ENCODE peak calls at places on chromosomes 7 and 10, in nine cellular contexts. B is SK-MEL-5; F is stimulated activated CD4-positive, alpha-beta T cell treated with anti-CD3 and anti-CD28 coated beads, Interleukin-2, amount 100 ng/mL, for 24 hours; Y is sciatic nerve; L is lower lobe of right lung; H is anterior cingulate cortex; S is LHCN-M2; E is CD4-positive, alpha-beta T cell; W is SW480. D is an unnamed sample.

GRCh38 chr7:138666385-138666784 is 34.8 kb downstream of the SVOPL start:
- DNase-seq in B (no peak), F (no peak), Y (no peak), L (no peak), H (no peak), S (no peak), E (no peak), W (no peak), D (no peak)

GRCh38 chr10:49620841-49621378 is 7.1 kb downstream of the CHAT start:
- DNase-seq in B (no peak), F (no peak), Y (peak), L (no peak), H (no peak), S (no peak), E (no peak), W (no peak), D (peak)

GRCh38 chr7:101330011-101330484 is 8.4 kb upstream of the IFT22 start:
- DNase-seq in B (peak), F (no peak), Y (no peak), L (no peak), H (no peak), S (no peak), E (no peak), W (no peak), D (no peak)

GRCh38 chr7:11343136-11343535 is 369.5 kb downstream of the PHF14 start:
- DNase-seq in B (no peak), F (no peak), Y (no peak), L (no peak), H (no peak), S (no peak), E (no peak), W (no peak), D (no peak)

GRCh38 chr7:102841290-102841689 is 71.5 kb upstream of the LRRC17 start:
- DNase-seq in B (no peak), F (no peak), Y (no peak), L (no peak), H (peak), S (peak), E (no peak), W (no peak), D (no peak)

GRCh38 chr7:6299774-6300173 is 27.4 kb upstream of the CYTH3 start:
- DNase-seq in B (no peak), F (no peak), Y (no peak), L (no peak), H (no peak), S (no peak), E (no peak), W (no peak), D (no peak)

GRCh38 chr7:99729501-99730261 is 5.3 kb downstream of the CYP3A7 start:
- DNase-seq in B (peak), F (no peak), Y (no peak), L (no peak), H (no peak), S (no peak), E (no peak), W (no peak), D (no peak)

GRCh38 chr7:141409911-141410329 is 141.3 kb upstream of the AGK start:
- DNase-seq in B (no peak), F (no peak), Y (no peak), L (no peak), H (no peak), S (no peak), E (no peak), W (no peak), D (no peak)

GRCh38 chr7:36224916-36225858 is 72.1 kb downstream of the EEPD1 start:
- DNase-seq in B (no peak), F (no peak), Y (no peak), L (no peak), H (no peak), S (no peak), E (no peak), W (no peak), D (no peak)

GRCh38 chr10:132986076-132986475 is 43.7 kb upstream of the CFAP46 start:
- DNase-seq in B (no peak), F (no peak), Y (no peak), L (peak), H (no peak), S (no peak), E (peak), W (no peak), D (no peak)

GRCh38 chr7:29276806-29277205 is 82.2 kb downstream of the CHN2 start:
- DNase-seq in B (no peak), F (no peak), Y (no peak), L (no peak), H (no peak), S (no peak), E (no peak), W (no peak), D (no peak)

GRCh38 chr10:559767-560047 is 129.8 kb downstream of the DIP2C start:
- DNase-seq in B (no peak), F (no peak), Y (no peak), L (no peak), H (no peak), S (no peak), E (no peak), W (no peak), D (no peak)

GRCh38 chr10:84424731-84425165 is 96.4 kb downstream of the CCSER2 start:
- DNase-seq in B (peak), F (no peak), Y (peak), L (peak), H (peak), S (peak), E (no peak), W (peak), D (no peak)

GRCh38 chr7:26492816-26493215 is 201.2 kb downstream of the SNX10 start:
- DNase-seq in B (no peak), F (no peak), Y (no peak), L (no peak), H (no peak), S (no peak), E (no peak), W (no peak), D (no peak)

GRCh38 chr10:13701157-13701919 is 114.6 kb downstream of the PRPF18 start:
- DNase-seq in B (no peak), F (no peak), Y (no peak), L (no peak), H (no peak), S (no peak), E (no peak), W (no peak), D (no peak)

GRCh38 chr7:47816647-47817046 is 131.6 kb downstream of the PKD1L1 start:
- DNase-seq in B (no peak), F (no peak), Y (no peak), L (no peak), H (no peak), S (peak), E (no peak), W (no peak), D (no peak)

GRCh38 chr7:91827169-91827568 is 53.3 kb downstream of the MTERF1 start:
- DNase-seq in B (no peak), F (no peak), Y (no peak), L (no peak), H (no peak), S (no peak), E (no peak), W (no peak), D (no peak)

GRCh38 chr10:125124114-125124486 is 36.3 kb downstream of the CTBP2 start:
- DNase-seq in B (no peak), F (no peak), Y (no peak), L (no peak), H (no peak), S (no peak), E (no peak), W (no peak), D (no peak)